ENCODE peak calls at places on chromosomes 7 and 10, in seven cellular contexts. F is H1, M is K562, Z is transverse colon, Q is A549, N is HepG2, E is ovary. S is an unnamed sample.

GRCh38 chr7:50791921-50792341 is 9.2 kb upstream of the GRB10 start:
- DNase-seq in Z (no peak), M (peak; percentile 19), N (peak; percentile 20), Q (no peak), F (no peak), E (no peak), S (no peak)

GRCh38 chr10:72229261-72230251 is 13.5 kb upstream of the ASCC1 start:
- DNase-seq in Z (no peak), M (no peak), N (no peak), F (no peak), Q (no peak), E (no peak), S (no peak)

GRCh38 chr7:109479388-109479787 is 909.7 kb downstream of the DNAJB9 start:
- DNase-seq in F (no peak), E (no peak), Q (no peak), M (no peak), Z (no peak), N (no peak), S (no peak)

GRCh38 chr10:66405566-66405965 is 520.3 kb upstream of the LRRTM3 start:
- DNase-seq in E (no peak), N (no peak), F (no peak), Q (no peak), M (no peak), Z (no peak), S (no peak)

GRCh38 chr10:89392974-89393373 is 551 bp downstream of the IFIT1 start:
- DNase-seq in N (no peak), M (no peak), E (no peak), Q (no peak), F (no peak), Z (peak; percentile 28), S (peak; percentile 53)

GRCh38 chr7:106064836-106065559 is 47.1 kb downstream of the SYPL1 start:
- DNase-seq in Q (peak; percentile 88), Z (peak; percentile 79), F (no peak), N (peak; percentile 78), E (peak; percentile 86), M (peak; percentile 50), S (peak; percentile 53)

GRCh38 chr7:98285132-98286092 is 3.9 kb downstream of the BRI3 start:
- DNase-seq in E (no peak), F (no peak), Q (no peak), Z (no peak), N (no peak), M (no peak), S (no peak)

GRCh38 chr7:389911-390601 is 100.1 kb downstream of the FOXL3 start:
- DNase-seq in E (peak; percentile 19), M (peak; percentile 5), N (no peak), F (no peak), Q (no peak), Z (peak; percentile 6), S (no peak)

GRCh38 chr10:114103286-114103685 is 59.6 kb downstream of the ADRB1 start:
- DNase-seq in Z (no peak), Q (peak; percentile 74), N (peak; percentile 46), F (no peak), M (peak; percentile 21), E (no peak), S (no peak)

GRCh38 chr10:117284726-117285494 is 44.0 kb downstream of the SLC18A2 start:
- DNase-seq in Z (no peak), M (no peak), E (no peak), N (no peak), F (no peak), Q (no peak), S (no peak)

GRCh38 chr10:30557884-30558283 is 71.7 kb downstream of the LYZL2 start:
- DNase-seq in N (peak; percentile 82), Z (no peak), Q (peak; percentile 38), E (no peak), M (peak; percentile 19), F (no peak), S (no peak)

GRCh38 chr7:44921607-44922350 is 36.4 kb upstream of the PURB start:
- DNase-seq in Z (peak; percentile 91), N (peak; percentile 59), Q (peak; percentile 47), F (peak; percentile 41), E (peak; percentile 69), M (peak; percentile 82), S (peak; percentile 93)

GRCh38 chr7:22842383-22842903 is 19.8 kb upstream of the TOMM7 start:
- DNase-seq in E (no peak), Q (no peak), N (no peak), F (no peak), M (no peak), Z (no peak), S (no peak)

GRCh38 chr10:31706921-31707571 is 221.6 kb downstream of the ARHGAP12 start:
- DNase-seq in Z (no peak), E (peak; percentile 49), Q (no peak), N (no peak), F (no peak), M (no peak), S (peak; percentile 66)

GRCh38 chr7:111424768-111425167 is 137.5 kb downstream of the IMMP2L start:
- DNase-seq in F (no peak), Z (no peak), E (no peak), Q (no peak), M (no peak), N (peak; percentile 54), S (no peak)

GRCh38 chr10:11113156-11113555 is 95.5 kb downstream of the CELF2 start:
- DNase-seq in E (no peak), N (no peak), F (no peak), Q (no peak), M (peak; percentile 13), Z (no peak), S (no peak)

GRCh38 chr10:62166331-62167154 is 102.1 kb downstream of the RTKN2 start:
- DNase-seq in E (no peak), Q (no peak), Z (peak; percentile 15), M (no peak), N (no peak), F (no peak), S (no peak)

GRCh38 chr7:82985144-82985802 is 177.4 kb downstream of the PCLO start:
- DNase-seq in Z (no peak), F (no peak), Q (no peak), M (no peak), E (no peak), N (no peak), S (no peak)

GRCh38 chr7:82975811-82976468 is 186.7 kb downstream of the PCLO start:
- DNase-seq in Q (no peak), M (no peak), Z (no peak), E (no peak), F (no peak), N (no peak), S (no peak)

DNA sequence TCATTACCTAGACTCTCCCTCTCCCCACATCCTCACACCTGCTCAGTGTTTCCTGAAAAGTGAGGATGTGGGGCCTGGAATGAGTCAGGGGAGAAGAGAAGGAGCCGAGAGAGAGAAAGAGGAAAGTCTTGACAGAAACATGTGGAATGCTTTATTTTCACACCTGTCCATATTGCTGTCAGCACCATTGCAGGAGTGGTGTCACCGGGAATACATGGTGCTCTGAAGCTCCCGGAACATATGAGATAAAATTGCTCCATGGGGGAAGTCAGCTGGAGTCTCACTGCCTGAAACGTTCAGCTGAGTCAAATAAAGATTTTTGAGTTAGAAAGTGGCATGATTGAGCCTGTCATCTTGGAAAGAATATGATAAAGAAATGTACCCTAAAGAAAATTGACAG is 182.6 kb downstream of the PCLO start:
- DNase-seq in Q (no peak), Z (no peak), M (no peak), N (no peak), F (no peak), E (no peak), S (no peak)
- TF ChIP-seq EP300 in Q (no peak), Z (no peak), M (no peak), N (no peak), F (no peak), E (no peak), S (no peak)

GRCh38 chr10:68598978-68599753 is 39.0 kb downstream of the TET1 start:
- DNase-seq in N (peak; percentile 56), M (peak; percentile 45), Q (no peak), Z (peak; percentile 19), F (no peak), E (peak; percentile 54), S (no peak)

GRCh38 chr10:68601490-68602265 is 41.5 kb downstream of the TET1 start:
- DNase-seq in M (no peak), Z (no peak), E (no peak), F (no peak), N (no peak), Q (no peak), S (no peak)

GRCh38 chr10:68602434-68602833 is 42.3 kb downstream of the TET1 start:
- DNase-seq in F (no peak), N (peak; percentile 63), Q (no peak), M (no peak), E (no peak), Z (no peak), S (no peak)

GRCh38 chr10:68599754-68600040 is 39.6 kb downstream of the TET1 start:
- DNase-seq in M (no peak), E (no peak), F (no peak), N (no peak), Z (no peak), Q (no peak), S (no peak)

DNA sequence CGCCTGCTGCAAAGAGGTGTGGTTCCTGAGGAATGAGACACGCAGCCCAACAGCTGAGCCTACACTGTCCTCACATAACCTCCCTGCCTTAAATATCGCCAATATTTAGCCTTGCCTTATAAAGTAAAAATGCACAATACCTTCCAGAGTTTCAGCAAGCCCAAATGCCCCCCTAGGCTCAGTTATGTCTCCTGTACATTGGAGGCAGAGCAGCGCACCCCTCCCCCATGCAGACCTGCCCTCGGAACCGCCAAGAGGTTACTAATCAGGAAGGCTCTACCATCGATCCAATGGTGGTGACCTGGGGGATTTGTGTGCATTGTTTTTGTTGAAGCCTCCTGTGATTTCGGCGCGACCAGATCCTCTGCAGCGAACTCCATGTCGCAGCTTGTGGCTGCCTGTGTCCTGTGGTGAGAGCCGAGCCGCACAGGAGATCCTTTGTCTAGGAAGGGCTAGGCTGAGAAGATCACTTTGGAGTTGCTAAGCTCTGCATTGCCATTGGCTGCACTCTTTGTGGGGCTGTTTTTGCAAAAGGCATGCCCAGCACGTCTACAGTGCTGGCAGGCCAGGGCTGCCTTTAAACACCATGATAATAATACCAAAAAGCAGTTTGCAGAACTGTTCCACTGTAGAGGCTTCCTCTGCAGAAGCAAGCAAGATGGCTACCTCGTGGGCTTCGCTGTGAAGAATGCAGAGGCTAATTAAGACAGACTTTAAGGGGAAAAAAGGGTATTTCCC is 40.1 kb downstream of the TET1 start:
- DNase-seq in N (peak; percentile 95), Z (peak; percentile 66), M (peak; percentile 68), Q (peak; percentile 68), F (peak; percentile 82), E (peak; percentile 58), S (peak; percentile 51)
- TF ChIP-seq POLR2A in N (peak; percentile 50), Z (no peak), M (no peak), Q (peak; percentile 52), F (peak; percentile 72), E (no peak), S (peak; percentile 26)

GRCh38 chr10:10007972-10008371 is 1009.7 kb upstream of the CELF2 start:
- DNase-seq in E (no peak), Z (no peak), Q (no peak), N (no peak), F (no peak), M (no peak), S (no peak)
- TF ChIP-seq EP300 in E (no peak), Z (no peak), Q (no peak), N (no peak), F (no peak), M (no peak), S (no peak)

DNA sequence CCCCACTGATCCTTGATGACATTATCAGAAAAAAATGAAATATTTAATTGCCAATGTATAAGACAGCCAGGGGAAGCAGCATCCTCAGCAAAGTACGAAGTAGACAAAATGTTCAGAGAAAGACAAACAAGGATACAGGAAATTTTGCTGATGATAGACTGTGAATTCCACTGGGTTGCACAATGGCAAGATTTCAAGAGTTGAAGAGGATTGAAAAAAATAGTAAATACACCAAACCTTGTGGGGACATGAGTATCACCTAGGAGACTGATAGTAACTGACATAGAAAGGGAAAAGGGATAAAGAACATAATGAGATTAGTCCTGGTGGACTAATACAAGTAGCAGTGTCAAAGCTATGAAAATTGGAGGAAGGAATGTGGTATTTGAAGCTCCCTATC is 16.5 kb downstream of the CNOT4 start:
- DNase-seq in Z (no peak), M (no peak), Q (no peak), F (no peak), N (peak; percentile 37), E (no peak), S (no peak)
- TF ChIP-seq POLR2A in Z (no peak), M (no peak), Q (no peak), F (no peak), N (no peak), E (no peak), S (no peak)